ENCODE peak calls at places on chromosome 13, in ten cellular contexts. G is tibial nerve, F is H1, M is ovary, N is GM12878, P is A549, O is K562, S is stomach, B is upper lobe of left lung, D is transverse colon. K is an unnamed sample.

GRCh38 chr13:91659583-91660415 is 261.4 kb downstream of the GPC5 start:
- DNase-seq in G (no peak), F (no peak), M (no peak), N (peak; percentile 2), P (no peak), O (no peak), S (no peak), B (no peak), D (no peak), K (no peak)

GRCh38 chr13:61685683-61686013 is 270.0 kb upstream of the PCDH20 start:
- DNase-seq in G (no peak), F (no peak), M (no peak), N (no peak), P (no peak), O (no peak), S (no peak), B (no peak), D (no peak), K (no peak)

GRCh38 chr13:59861676-59862075 is 302.1 kb downstream of the DIAPH3 start:
- DNase-seq in G (no peak), F (no peak), M (no peak), N (no peak), P (no peak), O (no peak), S (no peak), B (no peak), D (no peak), K (no peak)

GRCh38 chr13:21402586-21403307 is 56.4 kb downstream of the ZDHHC20 start:
- DNase-seq in G (no peak), F (no peak), M (no peak), N (no peak), P (peak; percentile 7), O (no peak), S (no peak), B (no peak), D (no peak), K (no peak)

GRCh38 chr13:107258599-107259187 is 690.8 kb upstream of the ARGLU1 start:
- DNase-seq in G (no peak), F (no peak), M (no peak), N (no peak), P (no peak), O (no peak), S (no peak), B (no peak), D (no peak), K (no peak)

GRCh38 chr13:21837841-21838551 is 167.1 kb downstream of the FGF9 start:
- DNase-seq in G (no peak), F (no peak), M (no peak), N (no peak), P (no peak), O (no peak), S (no peak), B (no peak), D (no peak), K (no peak)

GRCh38 chr13:32828711-32829110 is 187.5 kb upstream of the KL start:
- DNase-seq in G (no peak), F (no peak), M (no peak), N (no peak), P (no peak), O (no peak), S (no peak), B (no peak), D (no peak), K (no peak)

GRCh38 chr13:52695856-52696255 is 43.2 kb downstream of the SUGT1 start:
- DNase-seq in G (no peak), F (no peak), M (no peak), N (peak; percentile 3), P (no peak), O (no peak), S (no peak), B (no peak), D (no peak), K (no peak)

GRCh38 chr13:112729408-112729807 is 39.6 kb downstream of the ATP11A start:
- DNase-seq in G (no peak), F (no peak), M (peak; percentile 26), N (no peak), P (no peak), O (no peak), S (peak; percentile 16), B (no peak), D (no peak), K (no peak)

GRCh38 chr13:111031531-111031961 is 83.6 kb upstream of the ARHGEF7 start:
- DNase-seq in G (no peak), F (peak; percentile 30), M (no peak), N (no peak), P (no peak), O (no peak), S (no peak), B (no peak), D (peak; percentile 17), K (no peak)

GRCh38 chr13:98557934-98558630 is 18.8 kb downstream of the STK24 start:
- DNase-seq in G (no peak), F (no peak), M (no peak), N (no peak), P (no peak), O (no peak), S (no peak), B (no peak), D (no peak), K (no peak)

GRCh38 chr13:30004204-30004603 is 153.8 kb upstream of the UBL3 start:
- DNase-seq in G (no peak), F (no peak), M (no peak), N (no peak), P (no peak), O (no peak), S (no peak), B (no peak), D (no peak), K (no peak)

GRCh38 chr13:42707003-42707402 is 74.4 kb upstream of the FAM216B start:
- DNase-seq in G (no peak), F (no peak), M (no peak), N (no peak), P (no peak), O (no peak), S (no peak), B (no peak), D (no peak), K (no peak)

GRCh38 chr13:44872751-44873150 is 116.5 kb downstream of the NUFIP1 start:
- DNase-seq in G (no peak), F (no peak), M (no peak), N (no peak), P (no peak), O (no peak), S (no peak), B (peak; percentile 29), D (no peak), K (no peak)
- TF ChIP-seq CTCF in G (no peak), F (no peak), M (no peak), N (no peak), P (no peak), O (no peak), S (no peak), B (no peak), D (no peak), K (no peak)

GRCh38 chr13:101401196-101401595 is 15.1 kb downstream of the NALCN start:
- DNase-seq in G (no peak), F (no peak), M (no peak), N (no peak), P (no peak), O (no peak), S (no peak), B (no peak), D (no peak), K (no peak)

GRCh38 chr13:101398191-101398590 is 18.1 kb downstream of the NALCN start:
- DNase-seq in G (no peak), F (no peak), M (no peak), N (no peak), P (no peak), O (no peak), S (no peak), B (no peak), D (no peak), K (no peak)

GRCh38 chr13:101397742-101398141 is 18.6 kb downstream of the NALCN start:
- DNase-seq in G (no peak), F (no peak), M (no peak), N (no peak), P (no peak), O (no peak), S (no peak), B (no peak), D (no peak), K (no peak)

GRCh38 chr13:101399365-101399764 is 16.9 kb downstream of the NALCN start:
- DNase-seq in G (no peak), F (no peak), M (no peak), N (no peak), P (no peak), O (no peak), S (no peak), B (no peak), D (no peak), K (no peak)

DNA sequence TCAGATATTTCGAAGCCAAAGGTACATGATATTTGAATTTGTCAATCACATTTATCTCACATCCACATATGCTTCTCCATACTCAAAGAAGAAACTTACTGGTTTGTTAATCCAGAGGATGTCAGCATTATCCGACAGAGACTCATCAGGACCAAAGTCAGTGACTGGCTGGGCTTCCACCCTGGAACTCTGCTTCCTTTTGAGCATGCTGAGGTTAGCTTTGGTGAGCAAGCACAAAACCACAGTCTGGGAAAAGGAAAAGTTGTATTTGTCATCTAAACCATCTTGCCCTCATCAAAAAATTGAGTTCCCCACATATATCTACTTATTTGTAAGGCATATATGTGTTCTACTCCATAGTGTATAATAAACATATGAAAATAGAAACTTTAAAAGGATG is 17.4 kb downstream of the NALCN start:
- DNase-seq in G (no peak), F (no peak), M (no peak), N (no peak), P (no peak), O (no peak), S (no peak), B (no peak), D (no peak), K (no peak)
- TF ChIP-seq EP300 in G (no peak), F (no peak), M (no peak), N (no peak), P (no peak), O (no peak), S (no peak), B (no peak), D (no peak), K (no peak)

DNA sequence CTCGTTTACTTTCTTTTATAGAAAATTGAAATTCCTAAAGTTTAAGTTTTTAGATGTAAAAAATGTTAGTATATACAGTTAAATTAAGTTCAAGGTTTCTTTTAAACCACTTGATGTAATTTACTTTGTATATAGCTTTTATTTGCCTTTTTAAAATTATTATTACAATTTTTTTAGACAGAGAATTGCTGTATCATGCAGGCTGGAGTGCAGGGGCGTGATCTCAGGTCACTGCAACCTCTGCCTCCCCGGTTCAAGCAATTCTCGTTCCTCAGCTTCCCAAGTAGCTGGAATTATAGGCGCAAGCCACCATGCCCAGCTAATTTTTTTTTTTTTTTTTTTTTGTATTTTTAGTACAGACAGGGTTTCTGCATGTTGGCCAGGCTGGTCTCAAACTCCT is 75.0 kb downstream of the KCNRG start:
- DNase-seq in G (no peak), F (no peak), M (no peak), N (no peak), P (no peak), O (no peak), S (no peak), B (no peak), D (no peak), K (no peak)
- TF ChIP-seq CTCF in G (no peak), F (no peak), M (no peak), N (no peak), P (no peak), O (no peak), S (no peak), B (no peak), D (no peak), K (no peak)

GRCh38 chr13:25709088-25709487 is 337.3 kb downstream of the ATP8A2 start:
- DNase-seq in G (no peak), F (no peak), M (no peak), N (no peak), P (no peak), O (no peak), S (no peak), B (no peak), D (no peak), K (no peak)

GRCh38 chr13:25708268-25708667 is 336.5 kb downstream of the ATP8A2 start:
- DNase-seq in G (no peak), F (no peak), M (no peak), N (no peak), P (no peak), O (no peak), S (no peak), B (no peak), D (no peak), K (no peak)
- TF ChIP-seq EP300 in G (no peak), F (no peak), M (no peak), N (no peak), P (no peak), O (no peak), S (no peak), B (no peak), D (no peak), K (no peak)